ENCODE peak calls at places on chromosomes 1 and 21, in four cellular contexts. One of them, this sample, is unnamed.

GRCh38 chr1:215114154-215114933 is 31.8 kb downstream of the KCNK2 start:
- DNase-seq in upper lobe of right lung: no peak
- DNase-seq in HCT116: peak
- DNase-seq in adrenal gland: no peak
- DNase-seq in this sample: peak

GRCh38 chr1:90919190-90919719 is 102.6 kb downstream of the ZNF644 start:
- DNase-seq in upper lobe of right lung: no peak
- DNase-seq in HCT116: no peak
- DNase-seq in adrenal gland: no peak
- DNase-seq in this sample: no peak

GRCh38 chr21:45973475-45974072 is 8.0 kb upstream of the COL6A1 start:
- DNase-seq in upper lobe of right lung: peak
- DNase-seq in HCT116: peak
- DNase-seq in adrenal gland: peak
- DNase-seq in this sample: no peak

GRCh38 chr1:208942394-208942793 is 641.1 kb upstream of the CAMK1G start:
- DNase-seq in upper lobe of right lung: no peak
- DNase-seq in HCT116: no peak
- DNase-seq in adrenal gland: no peak
- DNase-seq in this sample: no peak

GRCh38 chr1:66981679-66982078 is 56.9 kb downstream of the MIER1 start:
- DNase-seq in upper lobe of right lung: no peak
- DNase-seq in HCT116: no peak
- DNase-seq in adrenal gland: peak
- DNase-seq in this sample: no peak

GRCh38 chr1:18950415-18951026 is 6.0 kb downstream of the IFFO2 start:
- DNase-seq in upper lobe of right lung: peak
- DNase-seq in HCT116: no peak
- DNase-seq in adrenal gland: peak
- DNase-seq in this sample: no peak

GRCh38 chr1:185420588-185421081 is 103.6 kb upstream of the IVNS1ABP start:
- DNase-seq in upper lobe of right lung: no peak
- DNase-seq in HCT116: no peak
- DNase-seq in adrenal gland: no peak
- DNase-seq in this sample: no peak

GRCh38 chr1:246695136-246695535 is 29.1 kb upstream of the SCCPDH start:
- DNase-seq in upper lobe of right lung: no peak
- DNase-seq in HCT116: no peak
- DNase-seq in adrenal gland: peak
- DNase-seq in this sample: no peak

GRCh38 chr1:180310095-180310494 is 80.0 kb downstream of the LHX4 start:
- DNase-seq in upper lobe of right lung: no peak
- DNase-seq in HCT116: no peak
- DNase-seq in adrenal gland: peak
- DNase-seq in this sample: no peak

GRCh38 chr1:234609528-234610042 is 393 bp downstream of the IRF2BP2 start:
- DNase-seq in upper lobe of right lung: no peak
- DNase-seq in HCT116: no peak
- DNase-seq in adrenal gland: no peak
- DNase-seq in this sample: no peak

GRCh38 chr1:204730826-204731459 is 45.4 kb upstream of the LRRN2 start:
- DNase-seq in upper lobe of right lung: no peak
- DNase-seq in HCT116: no peak
- DNase-seq in adrenal gland: no peak
- DNase-seq in this sample: no peak

GRCh38 chr1:236603896-236604217 is 459 bp downstream of the HEATR1 start:
- DNase-seq in upper lobe of right lung: no peak
- DNase-seq in HCT116: no peak
- DNase-seq in adrenal gland: no peak
- DNase-seq in this sample: no peak

GRCh38 chr1:89147707-89148106 is 21.8 kb upstream of the GBP2 start:
- DNase-seq in upper lobe of right lung: no peak
- DNase-seq in HCT116: no peak
- DNase-seq in adrenal gland: no peak
- DNase-seq in this sample: no peak

GRCh38 chr1:182575540-182576149 is 13.4 kb downstream of the RNASEL start:
- DNase-seq in upper lobe of right lung: no peak
- DNase-seq in HCT116: no peak
- DNase-seq in adrenal gland: no peak
- DNase-seq in this sample: peak

GRCh38 chr1:210691039-210691438 is 362.3 kb downstream of the HHAT start:
- DNase-seq in upper lobe of right lung: no peak
- DNase-seq in HCT116: no peak
- DNase-seq in adrenal gland: no peak
- DNase-seq in this sample: no peak

GRCh38 chr1:66214901-66215300 is 319.1 kb upstream of the SGIP1 start:
- DNase-seq in upper lobe of right lung: no peak
- DNase-seq in HCT116: no peak
- DNase-seq in adrenal gland: no peak
- DNase-seq in this sample: no peak

GRCh38 chr21:15208787-15209186 is 144.0 kb upstream of the NRIP1 start:
- DNase-seq in upper lobe of right lung: no peak
- DNase-seq in HCT116: no peak
- DNase-seq in adrenal gland: no peak
- DNase-seq in this sample: no peak

GRCh38 chr1:58249729-58250586 is 296.6 kb downstream of the OMA1 start:
- DNase-seq in upper lobe of right lung: no peak
- DNase-seq in HCT116: no peak
- DNase-seq in adrenal gland: no peak
- DNase-seq in this sample: no peak

GRCh38 chr1:42658880-42659337 is 686 bp downstream of the PPIH start:
- DNase-seq in upper lobe of right lung: no peak
- DNase-seq in HCT116: no peak
- DNase-seq in adrenal gland: peak
- DNase-seq in this sample: no peak

GRCh38 chr1:213905315-213905714 is 82.5 kb upstream of the PROX1 start:
- DNase-seq in upper lobe of right lung: no peak
- DNase-seq in HCT116: no peak
- DNase-seq in adrenal gland: no peak
- DNase-seq in this sample: no peak

GRCh38 chr1:84379781-84380180 is 18.5 kb upstream of the DNASE2B start:
- DNase-seq in upper lobe of right lung: no peak
- DNase-seq in HCT116: no peak
- DNase-seq in adrenal gland: no peak
- DNase-seq in this sample: no peak

GRCh38 chr1:53860967-53861411 is 22.9 kb upstream of the NDC1 start:
- DNase-seq in upper lobe of right lung: no peak
- DNase-seq in HCT116: peak
- DNase-seq in adrenal gland: peak
- DNase-seq in this sample: peak

GRCh38 chr1:62437273-62437945 is 560 bp downstream of the USP1 start:
- DNase-seq in upper lobe of right lung: no peak
- DNase-seq in HCT116: no peak
- DNase-seq in adrenal gland: peak
- DNase-seq in this sample: no peak

GRCh38 chr1:27418326-27418761 is 25.9 kb downstream of the GPR3 start:
- DNase-seq in upper lobe of right lung: no peak
- DNase-seq in HCT116: no peak
- DNase-seq in adrenal gland: peak
- DNase-seq in this sample: peak

GRCh38 chr21:16522512-16522911 is 792.7 kb downstream of the USP25 start:
- DNase-seq in upper lobe of right lung: no peak
- DNase-seq in HCT116: no peak
- DNase-seq in adrenal gland: no peak
- DNase-seq in this sample: peak

GRCh38 chr1:62241357-62242131 is 46.9 kb downstream of the L1TD1 start:
- DNase-seq in upper lobe of right lung: peak
- DNase-seq in HCT116: no peak
- DNase-seq in adrenal gland: peak
- DNase-seq in this sample: no peak

GRCh38 chr1:89724369-89725015 is 91.6 kb downstream of the LRRC8C start:
- DNase-seq in upper lobe of right lung: no peak
- DNase-seq in HCT116: no peak
- DNase-seq in adrenal gland: peak
- DNase-seq in this sample: no peak

GRCh38 chr1:183957216-183957830 is 80.2 kb downstream of the COLGALT2 start:
- DNase-seq in upper lobe of right lung: no peak
- DNase-seq in HCT116: no peak
- DNase-seq in adrenal gland: no peak
- DNase-seq in this sample: no peak

GRCh38 chr1:53172751-53173498 is 23.7 kb upstream of the CPT2 start:
- DNase-seq in upper lobe of right lung: no peak
- DNase-seq in HCT116: no peak
- DNase-seq in adrenal gland: no peak
- DNase-seq in this sample: no peak

GRCh38 chr1:63674238-63674864 is 81.1 kb downstream of the PGM1 start:
- DNase-seq in upper lobe of right lung: no peak
- DNase-seq in HCT116: peak
- DNase-seq in adrenal gland: peak
- DNase-seq in this sample: peak

GRCh38 chr1:180195916-180196315 is 34.1 kb upstream of the LHX4 start:
- DNase-seq in upper lobe of right lung: no peak
- DNase-seq in HCT116: no peak
- DNase-seq in adrenal gland: no peak
- DNase-seq in this sample: no peak

GRCh38 chr1:200654660-200655059 is 15.0 kb downstream of the DDX59 start:
- DNase-seq in upper lobe of right lung: no peak
- DNase-seq in HCT116: no peak
- DNase-seq in adrenal gland: no peak
- DNase-seq in this sample: no peak

GRCh38 chr1:110158261-110158660 is 8.0 kb downstream of the SLC6A17 start:
- DNase-seq in upper lobe of right lung: no peak
- DNase-seq in HCT116: no peak
- DNase-seq in adrenal gland: no peak
- DNase-seq in this sample: no peak
- TF ChIP-seq CTCF in upper lobe of right lung: no peak
- TF ChIP-seq CTCF in HCT116: no peak
- TF ChIP-seq CTCF in adrenal gland: no peak
- TF ChIP-seq CTCF in this sample: no peak

GRCh38 chr1:172951728-172952365 is 98.9 kb downstream of the TNFSF18 start:
- DNase-seq in upper lobe of right lung: no peak
- DNase-seq in HCT116: no peak
- DNase-seq in adrenal gland: no peak
- DNase-seq in this sample: no peak
- H3K27ac ChIP-seq in upper lobe of right lung: no peak
- H3K27ac ChIP-seq in HCT116: no peak
- H3K27ac ChIP-seq in adrenal gland: no peak
- H3K27ac ChIP-seq in this sample: peak

GRCh38 chr1:114670083-114671010 is 498 bp upstream of the DENND2C start:
- DNase-seq in upper lobe of right lung: peak
- DNase-seq in HCT116: peak
- DNase-seq in adrenal gland: peak
- DNase-seq in this sample: peak

GRCh38 chr1:114669562-114670082 is at the start of gene DENND2C:
- DNase-seq in upper lobe of right lung: no peak
- DNase-seq in HCT116: no peak
- DNase-seq in adrenal gland: no peak
- DNase-seq in this sample: no peak

GRCh38 chr1:114668784-114669561 is 876 bp downstream of the DENND2C start:
- DNase-seq in upper lobe of right lung: no peak
- DNase-seq in HCT116: no peak
- DNase-seq in adrenal gland: peak
- DNase-seq in this sample: no peak

GRCh38 chr1:114671939-114672275 is 2.1 kb upstream of the DENND2C start:
- DNase-seq in upper lobe of right lung: no peak
- DNase-seq in HCT116: no peak
- DNase-seq in adrenal gland: no peak
- DNase-seq in this sample: no peak

GRCh38 chr1:114671011-114671938 is 1.4 kb upstream of the DENND2C start:
- DNase-seq in upper lobe of right lung: no peak
- DNase-seq in HCT116: no peak
- DNase-seq in adrenal gland: no peak
- DNase-seq in this sample: no peak
- TF ChIP-seq CTCF in upper lobe of right lung: peak
- TF ChIP-seq CTCF in HCT116: peak
- TF ChIP-seq CTCF in adrenal gland: no peak
- TF ChIP-seq CTCF in this sample: peak

DNA sequence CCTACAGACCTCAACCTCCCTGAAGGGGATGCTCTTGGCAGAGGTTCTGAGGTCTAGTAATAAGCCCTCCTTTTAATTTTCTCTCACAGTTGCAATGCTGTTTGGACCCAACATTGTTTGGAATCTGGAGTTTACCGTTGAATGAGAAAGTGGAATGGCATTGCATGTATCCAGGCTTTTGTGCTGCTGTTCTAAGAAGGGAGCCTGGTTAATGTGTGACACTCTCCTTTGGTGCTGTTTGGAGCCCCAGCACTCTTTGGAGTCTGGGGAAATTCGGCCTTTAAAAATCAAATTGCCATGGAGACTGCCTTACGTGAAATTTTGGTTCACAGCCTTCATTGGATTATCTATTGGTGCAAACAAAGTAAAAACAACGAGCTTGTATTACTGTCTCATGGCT is 23.7 kb upstream of the TMEM61 start:
- DNase-seq in upper lobe of right lung: no peak
- DNase-seq in HCT116: no peak
- DNase-seq in adrenal gland: no peak
- DNase-seq in this sample: no peak
- H3K27ac ChIP-seq in upper lobe of right lung: no peak
- H3K27ac ChIP-seq in HCT116: no peak
- H3K27ac ChIP-seq in adrenal gland: no peak
- H3K27ac ChIP-seq in this sample: no peak

DNA sequence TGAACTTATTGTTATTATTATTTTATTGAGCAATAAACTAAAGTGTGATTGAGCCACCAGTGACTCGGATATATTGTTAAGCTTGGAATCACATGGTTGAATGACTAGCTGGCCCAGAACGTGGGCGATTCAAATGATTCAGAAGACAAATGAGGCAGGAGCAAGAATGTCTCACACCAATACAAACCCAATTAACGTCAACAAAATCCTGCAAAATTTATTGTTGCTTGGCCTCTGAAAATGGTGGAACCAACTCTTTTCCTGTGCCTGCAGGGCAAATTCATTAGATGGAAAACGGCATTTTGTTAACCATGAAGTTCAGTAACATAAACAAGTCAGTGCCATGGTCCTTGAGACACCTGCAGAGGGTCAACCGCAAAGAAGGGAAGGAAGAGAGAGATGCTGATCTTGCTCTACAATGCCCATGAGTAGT is 482.0 kb downstream of the SETD4 start:
- DNase-seq in upper lobe of right lung: no peak
- DNase-seq in HCT116: no peak
- DNase-seq in adrenal gland: no peak
- DNase-seq in this sample: peak
- TF ChIP-seq CTCF in upper lobe of right lung: no peak
- TF ChIP-seq CTCF in HCT116: no peak
- TF ChIP-seq CTCF in adrenal gland: no peak
- TF ChIP-seq CTCF in this sample: no peak

DNA sequence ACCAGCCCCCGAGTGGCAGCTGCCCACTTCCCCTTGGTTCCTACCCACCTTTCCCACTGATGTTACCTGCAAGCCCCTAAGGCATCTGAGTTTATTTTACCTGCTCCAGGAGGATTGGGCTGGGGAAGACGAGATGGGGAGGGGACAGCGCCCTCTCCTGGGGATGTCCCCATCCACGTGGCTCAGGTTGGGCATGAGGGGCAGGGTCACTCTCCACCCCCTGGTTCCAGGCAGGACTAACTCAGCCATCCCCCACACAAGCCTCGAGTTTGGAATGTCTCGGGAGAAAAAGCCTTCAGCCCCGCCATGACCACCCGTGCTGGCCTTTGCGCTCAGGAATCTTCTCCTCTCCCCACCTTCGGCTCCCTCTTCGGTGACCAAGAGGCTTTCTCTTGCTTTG is 90.0 kb downstream of the ARHGEF10L start:
- DNase-seq in upper lobe of right lung: no peak
- DNase-seq in HCT116: no peak
- DNase-seq in adrenal gland: no peak
- DNase-seq in this sample: no peak
- H3K27ac ChIP-seq in upper lobe of right lung: peak
- H3K27ac ChIP-seq in HCT116: no peak
- H3K27ac ChIP-seq in adrenal gland: no peak
- H3K27ac ChIP-seq in this sample: no peak